ENCODE peak calls at places on chromosome 2, in four cellular contexts. M is right cardiac atrium, C is upper lobe of right lung, B is right atrium auricular region. N is an unnamed sample.

GRCh38 chr2:120347387-120348010 is 1.6 kb downstream of the INHBB start:
- DNase-seq in M (no peak), C (no peak), B (no peak), N (no peak)

GRCh38 chr2:88831792-88832248 is 140.3 kb downstream of the RPIA start:
- DNase-seq in M (peak; percentile 66), C (peak; percentile 86), B (no peak), N (peak; percentile 51)

GRCh38 chr2:215724171-215724570 is 288.3 kb upstream of the FN1 start:
- DNase-seq in M (no peak), C (no peak), B (no peak), N (no peak)

GRCh38 chr2:240524963-240525718 is 32.6 kb downstream of the ANKMY1 start:
- DNase-seq in M (no peak), C (no peak), B (no peak), N (no peak)

GRCh38 chr2:72115361-72116080 is 32.1 kb downstream of the CYP26B1 start:
- DNase-seq in M (peak; percentile 86), C (peak; percentile 72), B (peak; percentile 83), N (peak; percentile 29)

GRCh38 chr2:156005999-156006712 is 326.4 kb downstream of the NR4A2 start:
- DNase-seq in M (no peak), C (no peak), B (no peak), N (peak; percentile 13)

GRCh38 chr2:137178955-137179377 is 413.6 kb downstream of the THSD7B start:
- DNase-seq in M (no peak), C (no peak), B (no peak), N (no peak)

GRCh38 chr2:145186303-145186702 is 666.4 kb upstream of the ZEB2 start:
- DNase-seq in M (no peak), C (no peak), B (no peak), N (no peak)

GRCh38 chr2:53104263-53104662 is 663.3 kb upstream of the CHAC2 start:
- DNase-seq in M (no peak), C (no peak), B (no peak), N (peak; percentile 5)

GRCh38 chr2:15797231-15797945 is 143.0 kb upstream of the MYCN start:
- DNase-seq in M (no peak), C (no peak), B (no peak), N (no peak)

GRCh38 chr2:47534179-47534919 is 131.4 kb downstream of the MSH2 start:
- DNase-seq in M (no peak), C (no peak), B (no peak), N (no peak)

GRCh38 chr2:10580170-10580539 is 109.6 kb downstream of the NOL10 start:
- DNase-seq in M (no peak), C (no peak), B (no peak), N (no peak)
- H3K4me1 ChIP-seq in M (no peaks in the 10 kb centered on the region), C (peaks cover 5% of the 10 kb centered on the region), B (no peaks in the 10 kb centered on the region), N (no peaks in the 10 kb centered on the region)

DNA sequence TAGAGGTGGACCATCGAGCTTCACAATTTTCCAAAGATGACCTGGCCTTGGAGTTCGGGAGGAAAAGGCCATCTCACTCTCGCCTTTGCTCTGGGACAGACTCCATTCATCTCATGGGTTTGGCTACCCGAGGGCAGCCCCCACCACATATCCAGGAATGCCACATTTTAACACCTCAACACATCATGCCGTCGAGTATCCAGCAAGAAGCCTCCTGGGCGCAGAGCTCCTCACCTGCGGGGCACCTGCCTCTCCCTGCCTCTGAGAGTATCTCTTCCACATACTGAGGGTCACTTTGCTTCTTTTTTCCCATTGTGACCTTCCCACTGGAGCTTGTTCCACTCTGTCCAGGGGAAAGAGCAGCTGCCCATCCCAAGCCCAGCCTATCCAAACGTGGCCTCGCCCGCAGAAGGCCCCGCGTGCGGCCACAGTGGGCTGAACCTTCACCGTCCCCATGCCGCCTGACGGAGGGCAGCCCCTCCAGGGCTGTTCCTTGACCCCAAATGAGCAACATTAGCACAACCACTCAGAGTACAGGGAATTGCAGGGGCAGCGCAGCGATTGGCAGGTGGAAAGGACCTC is 5.5 kb upstream of the LIMS2 start:
- DNase-seq in M (no peak), C (no peak), B (peak; percentile 50), N (no peak)
- H3K27me3 ChIP-seq in M (no peaks in the 10 kb centered on the region), C (no peaks in the 10 kb centered on the region), B (no peaks in the 10 kb centered on the region), N (no peaks in the 10 kb centered on the region)

GRCh38 chr2:229543176-229543873 is 171.0 kb downstream of the DNER start:
- DNase-seq in M (no peak), C (no peak), B (no peak), N (no peak)
- H3K4me1 ChIP-seq in M (no peaks in the 10 kb centered on the region), C (no peaks in the 10 kb centered on the region), B (no peaks in the 10 kb centered on the region), N (no peaks in the 10 kb centered on the region)

GRCh38 chr2:231927566-231927890 is 1.3 kb upstream of the NPPC start:
- DNase-seq in M (peak; percentile 9), C (peak; percentile 27), B (no peak), N (no peak)

GRCh38 chr2:231928481-231928880 is 2.3 kb upstream of the NPPC start:
- DNase-seq in M (peak; percentile 29), C (peak; percentile 40), B (peak; percentile 32), N (no peak)

GRCh38 chr2:231930601-231931281 is 4.5 kb upstream of the NPPC start:
- DNase-seq in M (peak; percentile 69), C (no peak), B (peak; percentile 57), N (no peak)

GRCh38 chr2:231929961-231930600 is 3.9 kb upstream of the NPPC start:
- DNase-seq in M (peak; percentile 62), C (no peak), B (peak; percentile 56), N (no peak)

DNA sequence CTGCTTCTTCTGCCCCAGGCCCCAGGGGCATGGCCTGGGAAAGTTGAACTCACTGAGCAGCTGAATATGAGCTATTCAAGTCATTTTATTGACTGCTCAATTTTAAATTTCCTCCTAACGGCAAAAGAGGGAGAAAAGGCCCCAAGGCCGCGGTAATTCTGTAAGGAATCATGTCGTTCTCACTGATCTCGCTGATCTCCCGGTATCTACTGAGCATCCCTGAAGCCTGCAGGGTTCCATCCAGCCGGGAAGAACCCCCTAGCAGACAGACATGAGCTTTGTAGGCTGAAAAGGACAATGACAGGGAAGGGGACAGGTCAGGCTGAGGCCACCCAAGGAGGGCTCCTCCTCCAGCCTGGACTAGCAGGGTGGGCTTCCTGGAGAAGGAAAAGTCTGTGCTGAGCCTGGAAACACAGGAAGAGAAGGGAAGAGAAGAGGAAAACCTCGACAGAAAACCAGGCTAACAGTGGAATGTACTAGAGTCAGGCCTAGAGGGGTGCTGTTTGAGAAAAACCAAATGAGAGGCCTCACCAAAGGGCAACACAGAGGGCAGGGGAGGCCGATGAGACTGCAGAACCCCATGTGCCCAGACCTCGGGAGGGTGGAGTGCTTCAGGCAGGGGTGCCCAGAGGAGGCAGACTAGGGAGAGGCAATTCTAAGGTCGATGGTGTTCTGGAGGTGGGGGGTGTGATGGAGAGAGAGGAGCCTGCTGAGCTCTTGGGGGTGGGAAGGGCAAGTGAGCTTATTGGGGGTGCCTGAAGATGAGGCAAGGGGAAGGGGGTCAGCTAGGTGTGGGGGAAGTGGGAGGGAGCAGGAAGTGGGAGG is 2.9 kb upstream of the NPPC start:
- DNase-seq in M (peak; percentile 18), C (no peak), B (peak; percentile 44), N (no peak)
- H3K27me3 ChIP-seq in M (no peaks in the 10 kb centered on the region), C (peaks cover 55% of the 10 kb centered on the region), B (peaks cover 12% of the 10 kb centered on the region), N (peaks cover 13% of the 10 kb centered on the region)